ENCODE peak calls at places on chromosomes 3 and 15, in eight cellular contexts. P is mammary epithelial cell, Y is PC-9, E is astrocyte, M is GM23338, R is SK-N-SH, L is MM.1S, I is H9. K is an unnamed sample.

GRCh38 chr3:54621181-54621580 is 306.7 kb downstream of the LRTM1 start:
- DNase-seq in P (peak; percentile 58), E (peak; percentile 5), I (no peak), M (no peak), R (peak; percentile 78), Y (no peak), L (no peak), K (no peak)

GRCh38 chr3:51343918-51344687 is 41.0 kb upstream of the MANF start:
- DNase-seq in E (peak; percentile 67), M (no peak), L (no peak), Y (peak; percentile 90), R (no peak), I (peak; percentile 12), P (peak; percentile 81), K (peak; percentile 44)

GRCh38 chr15:48962662-48963523 is 826 bp downstream of the SHC4 start:
- DNase-seq in P (peak; percentile 59), L (no peak), I (peak; percentile 59), M (peak; percentile 67), R (peak; percentile 71), Y (no peak), E (no peak), K (peak; percentile 54)

GRCh38 chr3:72185549-72186484 is 400.9 kb upstream of the PROK2 start:
- DNase-seq in L (no peak), I (no peak), P (peak; percentile 74), R (no peak), M (no peak), E (peak; percentile 88), Y (no peak), K (peak; percentile 49)

GRCh38 chr15:101126618-101127502 is 125.0 kb downstream of the CHSY1 start:
- DNase-seq in P (no peak), E (peak; percentile 64), L (peak; percentile 48), M (no peak), I (no peak), R (peak; percentile 63), Y (no peak), K (no peak)

GRCh38 chr3:183260167-183260904 is 7.3 kb downstream of the B3GNT5 start:
- DNase-seq in P (no peak), E (no peak), L (no peak), Y (no peak), I (no peak), M (no peak), R (no peak), K (no peak)

GRCh38 chr15:70087708-70088352 is 9.9 kb downstream of the TLE3 start:
- DNase-seq in M (no peak), Y (no peak), R (no peak), L (no peak), I (no peak), E (no peak), P (no peak), K (no peak)

GRCh38 chr15:86040360-86041095 is 39.1 kb upstream of the AGBL1 start:
- DNase-seq in L (no peak), M (peak; percentile 57), Y (no peak), I (peak; percentile 66), E (no peak), R (no peak), P (no peak), K (no peak)

GRCh38 chr15:92079047-92079446 is 225.5 kb downstream of the SLCO3A1 start:
- DNase-seq in Y (no peak), P (no peak), L (no peak), I (no peak), M (peak; percentile 76), R (peak; percentile 37), E (no peak), K (no peak)

GRCh38 chr3:99856437-99857220 is 39.0 kb downstream of the CMSS1 start:
- DNase-seq in L (no peak), Y (no peak), P (no peak), R (no peak), I (no peak), M (no peak), E (no peak), K (no peak)
- H3K4me2 ChIP-seq in L (no peak overlapping the region), Y (no peak overlapping the region), P (no peak overlapping the region), R (no peak overlapping the region), I (no peak overlapping the region), M (no peak overlapping the region), E (no peak overlapping the region), K (no peak overlapping the region)

DNA sequence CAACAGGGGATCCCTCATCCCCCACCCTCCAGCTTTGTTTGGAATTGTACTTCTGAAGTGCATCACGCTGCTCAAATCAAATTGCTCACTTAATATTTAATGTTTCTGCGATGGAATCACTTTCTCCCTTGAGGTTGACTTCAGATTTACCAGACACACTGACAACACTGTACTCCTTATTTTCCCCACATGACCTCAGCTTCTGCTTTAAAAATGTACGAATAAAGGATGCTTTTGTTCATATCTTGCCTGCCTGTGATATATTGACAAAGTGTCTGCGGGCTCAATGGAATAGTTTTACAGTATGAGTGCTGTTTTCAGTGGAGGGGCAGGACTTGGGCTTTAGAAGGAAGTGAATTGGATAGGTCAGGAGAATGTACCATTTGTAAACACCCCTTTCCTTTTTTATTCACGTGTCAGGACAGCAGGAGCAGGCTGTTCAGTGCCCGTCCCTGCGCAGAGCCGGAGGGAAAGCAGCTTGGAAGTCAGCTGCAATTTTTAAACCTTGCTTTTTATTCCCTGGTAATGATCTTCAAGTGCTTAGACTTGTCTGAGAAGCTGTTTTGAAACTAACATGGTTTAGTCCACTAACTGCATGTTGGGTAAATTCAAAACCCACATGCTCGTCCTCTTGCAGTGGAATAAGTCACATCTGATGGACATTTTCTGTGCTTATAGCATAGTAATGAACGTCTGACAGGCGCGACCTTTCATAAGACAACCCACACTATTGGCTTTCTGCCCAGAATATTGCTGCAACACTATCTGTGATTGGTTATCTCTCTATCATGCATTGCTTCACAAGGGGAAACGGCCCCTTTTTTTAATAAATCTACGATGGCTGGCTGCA is 29.9 kb downstream of the MBNL1 start:
- DNase-seq in M (no peak), L (no peak), Y (peak; percentile 52), I (no peak), P (peak; percentile 89), R (peak; percentile 60), E (peak; percentile 95), K (peak; percentile 82)
- H4K20me1 ChIP-seq in M (peaks cover 2% of the 10 kb centered on the region), L (peaks cover 70% of the 10 kb centered on the region), Y (no peaks in the 10 kb centered on the region), I (no peaks in the 10 kb centered on the region), P (no peaks in the 10 kb centered on the region), R (peaks cover 46% of the 10 kb centered on the region), E (peaks cover 46% of the 10 kb centered on the region), K (peaks cover 19% of the 10 kb centered on the region)

GRCh38 chr15:82851331-82851850 is 42.0 kb downstream of the WHAMM start:
- DNase-seq in I (no peak), Y (no peak), R (no peak), M (no peak), L (no peak), P (no peak), E (no peak), K (no peak)

GRCh38 chr15:82848201-82848993 is 39.0 kb downstream of the WHAMM start:
- DNase-seq in P (no peak), I (no peak), L (no peak), R (no peak), E (no peak), M (no peak), Y (no peak), K (no peak)

GRCh38 chr15:82849556-82850241 is 40.3 kb downstream of the WHAMM start:
- DNase-seq in E (peak; percentile 74), M (peak; percentile 96), Y (peak; percentile 46), L (peak; percentile 53), R (peak; percentile 59), P (peak; percentile 42), I (peak; percentile 95), K (peak; percentile 88)

GRCh38 chr15:82850731-82851130 is 41.3 kb downstream of the WHAMM start:
- DNase-seq in E (no peak), Y (no peak), P (no peak), M (no peak), L (no peak), R (peak; percentile 82), I (peak; percentile 22), K (no peak)

GRCh38 chr15:82850242-82850591 is 40.8 kb downstream of the WHAMM start:
- DNase-seq in I (peak; percentile 49), E (no peak), M (peak; percentile 21), P (peak; percentile 20), L (no peak), R (peak; percentile 89), Y (no peak), K (no peak)
- H3K4me2 ChIP-seq in I (no peak overlapping the region), E (peak overlapping the region; percentile 7), M (peak overlapping the region; percentile 55), P (no peak overlapping the region), L (no peak overlapping the region), R (no peak overlapping the region), Y (no peak overlapping the region), K (peak overlapping the region; percentile 28)

DNA sequence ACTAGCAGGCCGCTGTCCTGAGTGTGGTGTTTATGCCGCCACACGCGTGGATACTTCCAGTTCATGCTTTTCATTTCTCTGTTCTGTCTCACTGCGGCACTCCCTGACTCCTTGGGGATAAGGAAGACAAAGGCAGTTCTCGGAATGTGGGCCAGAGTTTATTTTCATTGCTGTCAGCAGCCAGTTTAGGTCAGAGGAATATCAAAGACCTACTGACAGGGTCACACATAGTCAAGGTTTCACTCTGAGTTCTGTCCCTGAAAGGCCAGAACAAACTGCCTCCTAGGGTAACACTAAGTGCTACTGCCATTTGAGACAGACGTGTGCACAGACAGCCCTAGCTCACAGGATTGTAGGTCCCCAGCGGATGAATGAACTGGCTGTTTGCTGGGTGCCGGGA is 27.3 kb upstream of the SPTBN5 start:
- DNase-seq in P (no peak), E (peak; percentile 36), R (no peak), M (no peak), L (no peak), Y (no peak), I (no peak), K (no peak)
- H4K20me1 ChIP-seq in P (no peaks in the 10 kb centered on the region), E (peaks cover 80% of the 10 kb centered on the region), R (peaks cover 4% of the 10 kb centered on the region), M (peaks cover 14% of the 10 kb centered on the region), L (no peaks in the 10 kb centered on the region), Y (peaks cover 2% of the 10 kb centered on the region), I (no peaks in the 10 kb centered on the region), K (no peaks in the 10 kb centered on the region)

DNA sequence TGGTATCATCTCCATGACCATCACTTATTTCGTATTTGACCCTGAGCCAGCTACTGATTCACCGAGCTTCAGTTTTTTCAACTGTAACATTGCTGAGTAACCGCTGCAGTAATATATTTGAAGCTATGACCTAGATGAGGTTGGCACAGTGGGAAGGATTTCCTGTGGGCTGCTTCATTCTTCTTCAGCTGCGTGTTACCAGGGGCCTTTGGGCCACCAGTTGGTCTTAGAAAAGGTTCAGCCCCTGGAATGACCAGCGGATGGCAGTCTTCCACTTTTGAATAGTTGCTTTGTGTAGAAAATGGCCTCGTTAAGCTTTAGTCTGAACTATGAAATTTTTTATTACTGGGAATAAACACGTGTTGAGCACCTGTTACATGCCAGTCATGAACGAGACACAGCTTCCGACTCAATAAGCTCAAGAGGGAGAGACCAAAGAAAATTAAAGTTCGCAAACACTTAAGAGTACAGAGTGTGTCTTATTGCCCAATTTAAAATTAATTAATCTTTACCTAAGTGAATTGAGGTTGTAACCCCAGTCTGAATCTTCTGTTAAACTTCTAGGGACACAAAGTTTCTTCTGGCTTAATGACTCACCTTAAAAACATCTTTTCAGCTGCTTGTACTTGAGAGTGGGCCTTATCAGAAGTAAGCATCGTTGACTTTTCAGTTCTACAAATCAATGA is 57.6 kb upstream of the NR2E3 start:
- DNase-seq in M (peak; percentile 70), E (peak; percentile 98), I (peak; percentile 44), L (peak; percentile 9), R (peak; percentile 55), Y (no peak), P (peak; percentile 53), K (peak; percentile 74)
- H3K4me2 ChIP-seq in M (no peak overlapping the region), E (peak overlapping the region; percentile 38), I (no peak overlapping the region), L (no peak overlapping the region), R (peak overlapping the region; percentile 25), Y (no peak overlapping the region), P (no peak overlapping the region), K (no peak overlapping the region)

GRCh38 chr3:106447902-106448301 is 579.1 kb upstream of the CBLB start:
- DNase-seq in R (no peak), I (no peak), E (no peak), L (no peak), M (no peak), Y (no peak), P (no peak), K (no peak)
- H4K20me1 ChIP-seq in R (no peaks in the 10 kb centered on the region), I (no peaks in the 10 kb centered on the region), E (no peaks in the 10 kb centered on the region), L (no peaks in the 10 kb centered on the region), M (no peaks in the 10 kb centered on the region), Y (no peaks in the 10 kb centered on the region), P (no peaks in the 10 kb centered on the region), K (no peaks in the 10 kb centered on the region)